ENCODE peak calls at places on chromosomes 4 and X, in four cellular contexts. S is CD8-positive, alpha-beta T cell; B is endothelial cell; F is lower leg skin. W is an unnamed sample.

GRCh38 chr4:186792994-186793393 is 69.3 kb upstream of the FAT1 start:
- DNase-seq in S (no peak), B (no peak), F (no peak), W (no peak)

GRCh38 chrX:80576815-80577533 is 156.7 kb downstream of the TENT5D start:
- DNase-seq in S (no peak), B (no peak), F (no peak), W (no peak)

GRCh38 chr4:66097271-66097670 is 427.0 kb upstream of the EPHA5 start:
- DNase-seq in S (no peak), B (no peak), F (no peak), W (no peak)

GRCh38 chr4:127634181-127634580 is 1.4 kb downstream of the INTU start:
- DNase-seq in S (no peak), B (no peak), F (no peak), W (no peak)

GRCh38 chrX:135923353-135923752 is 29.8 kb downstream of the SAGE1 start:
- DNase-seq in S (no peak), B (no peak), F (no peak), W (no peak)

GRCh38 chr4:3527101-3527913 is 4.9 kb downstream of the LRPAP1 start:
- DNase-seq in S (no peak), B (no peak), F (no peak), W (no peak)

GRCh38 chr4:60326735-60327134 is 873.4 kb upstream of the ADGRL3 start:
- DNase-seq in S (no peak), B (no peak), F (no peak), W (no peak)

GRCh38 chr4:24915121-24915922 is 2.5 kb upstream of the CCDC149 start:
- DNase-seq in S (no peak), B (no peak), F (no peak), W (no peak)

GRCh38 chrX:37679888-37680287 is 5.7 kb upstream of the XK start:
- DNase-seq in S (no peak), B (no peak), F (no peak), W (no peak)

GRCh38 chr4:163484906-163485305 is 9.6 kb upstream of the TMA16 start:
- DNase-seq in S (peak; percentile 44), B (peak; percentile 54), F (no peak), W (peak; percentile 41)

GRCh38 chr4:141011799-141012377 is 121.4 kb downstream of the RNF150 start:
- DNase-seq in S (no peak), B (no peak), F (no peak), W (no peak)

GRCh38 chrX:129739591-129739990 is 812 bp downstream of the XPNPEP2 start:
- DNase-seq in S (no peak), B (no peak), F (no peak), W (no peak)

GRCh38 chr4:36024901-36025610 is 219.3 kb downstream of the ARAP2 start:
- DNase-seq in S (no peak), B (no peak), F (no peak), W (no peak)

GRCh38 chr4:135966936-135967335 is 1565.4 kb downstream of the PCDH18 start:
- DNase-seq in S (no peak), B (no peak), F (no peak), W (no peak)

GRCh38 chr4:119244832-119245231 is 32.3 kb downstream of the USP53 start:
- DNase-seq in S (no peak), B (no peak), F (no peak), W (no peak)

GRCh38 chrX:14936561-14936960 is 63.3 kb downstream of the MOSPD2 start:
- DNase-seq in S (no peak), B (no peak), F (no peak), W (peak; percentile 12)

GRCh38 chrX:9326369-9326768 is 138.5 kb upstream of the TBL1X start:
- DNase-seq in S (no peak), B (no peak), F (no peak), W (no peak)

GRCh38 chr4:83230928-83231327 is 53.7 kb downstream of the COQ2 start:
- DNase-seq in S (no peak), B (no peak), F (no peak), W (no peak)

GRCh38 chrX:100424012-100424411 is 13.9 kb upstream of the PCDH19 start:
- DNase-seq in S (no peak), B (no peak), F (no peak), W (no peak)

GRCh38 chrX:150635952-150636351 is 57.2 kb upstream of the MTMR1 start:
- DNase-seq in S (no peak), B (no peak), F (no peak), W (peak; percentile 34)

GRCh38 chr4:154082760-154083530 is 294.1 kb upstream of the SFRP2 start:
- DNase-seq in S (no peak), B (peak; percentile 9), F (no peak), W (no peak)

GRCh38 chr4:158146736-158147135 is 26.1 kb downstream of the GASK1B start:
- DNase-seq in S (no peak), B (no peak), F (no peak), W (no peak)

GRCh38 chrX:36684053-36684452 is 324.1 kb upstream of the FAM47C start:
- DNase-seq in S (no peak), B (no peak), F (no peak), W (no peak)

GRCh38 chrX:40152173-40152705 is 54.5 kb upstream of the BCOR start:
- DNase-seq in S (no peak), B (peak; percentile 21), F (no peak), W (no peak)

GRCh38 chr4:24599275-24599674 is 14.9 kb upstream of the DHX15 start:
- DNase-seq in S (no peak), B (no peak), F (no peak), W (no peak)

GRCh38 chr4:146520894-146521542 is 722 bp downstream of the SLC10A7 start:
- DNase-seq in S (peak; percentile 4), B (no peak), F (peak; percentile 16), W (peak; percentile 54)

GRCh38 chr4:170610464-170610863 is 520.7 kb upstream of the AADAT start:
- DNase-seq in S (no peak), B (no peak), F (no peak), W (no peak)

GRCh38 chr4:114343015-114343414 is 255.6 kb upstream of the UGT8 start:
- DNase-seq in S (no peak), B (no peak), F (no peak), W (no peak)

GRCh38 chr4:89109841-89110540 is 1.3 kb upstream of the TIGD2 start:
- DNase-seq in S (no peak), B (peak; percentile 18), F (no peak), W (no peak)

GRCh38 chr4:89249716-89250361 is 57.8 kb downstream of the GPRIN3 start:
- DNase-seq in S (no peak), B (no peak), F (no peak), W (no peak)

GRCh38 chr4:53593765-53594164 is 2.5 kb upstream of the LNX1 start:
- DNase-seq in S (no peak), B (no peak), F (no peak), W (no peak)

GRCh38 chrX:56228914-56229313 is 3.2 kb upstream of the KLF8 start:
- DNase-seq in S (no peak), B (no peak), F (no peak), W (no peak)

GRCh38 chrX:153494061-153494460 is 719 bp upstream of the BGN start:
- DNase-seq in S (no peak), B (no peak), F (no peak), W (no peak)

GRCh38 chrX:153498453-153498852 is 3.7 kb downstream of the BGN start:
- DNase-seq in S (no peak), B (no peak), F (no peak), W (no peak)

GRCh38 chrX:153494541-153495361 is at the start of gene BGN:
- DNase-seq in S (no peak), B (peak; percentile 50), F (no peak), W (no peak)

GRCh38 chrX:153495362-153495751 is 577 bp downstream of the BGN start:
- DNase-seq in S (no peak), B (no peak), F (peak; percentile 21), W (no peak)

GRCh38 chrX:153495903-153496629 is 1.3 kb downstream of the BGN start:
- DNase-seq in S (no peak), B (no peak), F (no peak), W (no peak)
- TF ChIP-seq CTCF in S (no peak), B (no peak), F (no peak), W (no peak)

GRCh38 chr4:32417113-32417704 is 1697.0 kb downstream of the PCDH7 start:
- DNase-seq in S (no peak), B (no peak), F (no peak), W (no peak)
- TF ChIP-seq CTCF in S (no peak), B (peak; percentile 69), F (no peak), W (no peak)

DNA sequence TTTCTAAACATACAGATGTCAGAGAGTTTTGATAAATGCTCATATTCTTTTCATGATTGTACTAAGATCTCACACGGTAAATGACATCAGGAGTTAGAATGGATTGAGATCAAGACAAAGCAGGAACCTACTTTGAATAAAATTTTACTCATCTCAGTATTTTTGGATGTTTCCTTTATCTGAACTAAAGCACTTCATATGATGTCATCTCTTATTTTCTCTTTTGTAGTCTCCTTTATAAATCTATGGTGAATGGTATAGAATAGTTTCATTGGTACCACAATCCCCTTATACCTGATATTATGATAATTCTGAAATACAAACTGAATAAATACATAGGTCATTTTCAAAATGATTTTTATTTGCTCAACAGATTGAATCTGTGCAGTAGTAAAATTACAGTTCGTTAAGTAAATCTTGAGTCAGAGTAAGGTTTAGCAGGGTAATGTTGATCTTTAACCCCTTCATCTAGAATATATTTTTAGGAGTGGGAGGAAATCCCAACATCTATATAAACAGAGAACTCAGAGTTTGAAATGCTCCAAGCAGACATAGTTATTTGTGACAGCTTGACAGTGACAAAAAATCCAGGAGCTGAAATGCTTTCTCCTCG is 180.0 kb downstream of the MGST2 start:
- DNase-seq in S (no peak), B (no peak), F (no peak), W (no peak)
- TF ChIP-seq CTCF in S (no peak), B (no peak), F (no peak), W (no peak)

DNA sequence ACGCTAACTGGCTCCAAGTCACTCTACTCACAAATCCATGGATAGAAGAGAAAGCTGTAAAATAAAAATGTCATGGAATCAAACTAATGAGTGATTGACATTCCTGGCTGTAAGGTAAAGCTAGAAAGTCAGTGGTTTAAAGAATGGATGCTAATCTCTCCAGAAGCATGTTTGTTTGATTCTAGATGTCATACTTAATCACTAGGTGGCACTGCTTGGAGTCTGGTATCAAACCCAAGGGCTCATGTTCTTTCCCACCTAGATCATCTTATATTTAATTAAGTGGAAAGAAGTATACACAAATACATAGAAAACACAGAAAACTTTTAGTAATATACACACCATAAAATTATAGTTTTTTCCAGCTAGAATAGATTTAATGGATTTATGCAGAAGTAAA is 2666.6 kb downstream of the PCDH7 start:
- DNase-seq in S (no peak), B (no peak), F (no peak), W (no peak)
- TF ChIP-seq CTCF in S (no peak), B (no peak), F (no peak), W (no peak)